ENCODE peak calls at places on chromosomes 5 and 9, in ten cellular contexts. E, U, F, Q, T, N, W, M, Z and Y are unnamed samples. For H3K36me3, the result is how much of the 10 kb centered on the place peaks cover.

GRCh38 chr5:63500242-63500641 is 462.0 kb downstream of the HTR1A start:
- DNase-seq in F (no peak), Q (no peak), M (no peak), W (no peak), N (no peak), E (no peak), U (no peak), Z (no peak), T (no peak), Y (no peak)

GRCh38 chr5:101728933-101729332 is 567.2 kb downstream of the SLCO4C1 start:
- DNase-seq in T (no peak), U (no peak), Z (no peak), E (no peak), F (no peak), Q (no peak), N (no peak), M (peak), W (no peak), Y (no peak)

GRCh38 chr5:54845567-54845941 is 139.8 kb downstream of the ESM1 start:
- DNase-seq in F (peak), W (no peak), T (no peak), Q (no peak), Z (no peak), U (no peak), M (no peak), N (no peak), E (no peak), Y (peak)

GRCh38 chr9:92968081-92968480 is 20.8 kb downstream of the FGD3 start:
- DNase-seq in F (no peak), E (no peak), N (no peak), Q (no peak), M (no peak), W (no peak), Z (no peak), U (no peak), T (no peak), Y (no peak)

GRCh38 chr9:126397056-126397455 is 70.4 kb downstream of the MVB12B start:
- DNase-seq in N (no peak), F (no peak), W (no peak), E (no peak), Z (no peak), U (no peak), T (no peak), Q (no peak), M (no peak), Y (no peak)

GRCh38 chr9:94639045-94639995 is at the start of gene FBP1:
- DNase-seq in W (peak), E (no peak), U (peak), N (peak), T (peak), M (peak), F (peak), Q (no peak), Z (peak), Y (no peak)

GRCh38 chr5:66856041-66856805 is 260.0 kb downstream of the MAST4 start:
- DNase-seq in T (no peak), Z (no peak), U (no peak), M (no peak), Q (no peak), F (no peak), E (no peak), N (no peak), W (no peak), Y (no peak)

GRCh38 chr9:108271646-108272349 is 584.0 kb downstream of the ACTL7B start:
- DNase-seq in W (no peak), F (peak), E (no peak), N (peak), U (no peak), Q (no peak), T (peak), Z (no peak), M (peak), Y (peak)

GRCh38 chr5:6545770-6546690 is 86.8 kb downstream of the NSUN2 start:
- DNase-seq in Z (no peak), M (no peak), E (no peak), Q (no peak), N (no peak), F (no peak), U (no peak), W (no peak), T (no peak), Y (no peak)

GRCh38 chr9:104256031-104256709 is 162.1 kb downstream of the SMC2 start:
- DNase-seq in W (no peak), M (no peak), Q (no peak), U (no peak), Z (no peak), F (no peak), N (no peak), E (no peak), T (no peak), Y (peak)

GRCh38 chr9:69028754-69029153 is 6.8 kb upstream of the FXN start:
- DNase-seq in U (no peak), M (no peak), Q (no peak), W (no peak), Z (no peak), E (no peak), F (no peak), T (no peak), N (no peak), Y (no peak)

GRCh38 chr5:172058088-172058487 is 51.6 kb upstream of the FBXW11 start:
- DNase-seq in Z (no peak), M (no peak), W (no peak), N (no peak), T (no peak), F (no peak), Q (no peak), U (no peak), E (no peak), Y (no peak)

GRCh38 chr9:5263568-5264218 is 32.5 kb downstream of the INSL4 start:
- DNase-seq in W (no peak), M (peak), Q (no peak), T (no peak), Z (no peak), N (peak), U (no peak), F (peak), E (no peak), Y (peak)

GRCh38 chr9:5971740-5972139 is 43.7 kb downstream of the RANBP6 start:
- DNase-seq in U (no peak), Q (no peak), M (no peak), T (no peak), E (no peak), F (no peak), W (no peak), Z (no peak), N (no peak), Y (no peak)

GRCh38 chr9:128082173-128082572 is 14.1 kb downstream of the SLC25A25 start:
- DNase-seq in Z (no peak), F (no peak), U (no peak), N (no peak), M (peak), Q (no peak), T (no peak), W (no peak), E (no peak), Y (no peak)

GRCh38 chr5:119269061-119269579 is 86.7 kb upstream of the TNFAIP8 start:
- DNase-seq in W (peak), M (peak), U (peak), Q (no peak), F (peak), E (peak), Z (no peak), T (peak), N (peak), Y (peak)

GRCh38 chr9:94920439-94920951 is 194.0 kb downstream of the AOPEP start:
- DNase-seq in E (peak), W (peak), T (peak), F (peak), U (peak), N (no peak), Z (peak), M (no peak), Q (peak), Y (no peak)

GRCh38 chr9:117480251-117480650 is 65.4 kb upstream of the ASTN2 start:
- DNase-seq in U (no peak), Z (no peak), E (no peak), W (no peak), M (no peak), F (no peak), N (no peak), T (no peak), Q (no peak), Y (no peak)

GRCh38 chr9:115035872-115036612 is 81.9 kb downstream of the TNC start:
- DNase-seq in T (no peak), E (no peak), F (peak), W (no peak), Q (no peak), N (peak), M (peak), U (no peak), Z (no peak), Y (no peak)

GRCh38 chr5:122312670-122312988 is 592 bp downstream of the SNCAIP start:
- DNase-seq in F (peak), U (peak), T (no peak), Q (no peak), E (peak), Z (peak), W (no peak), M (peak), N (no peak), Y (peak)

GRCh38 chr5:180553530-180553929 is 37.8 kb downstream of the SCGB3A1 start:
- DNase-seq in W (no peak), Z (no peak), E (no peak), Q (no peak), N (no peak), U (no peak), F (no peak), T (no peak), M (no peak), Y (no peak)

GRCh38 chr5:1550287-1551076 is 26.7 kb upstream of the LPCAT1 start:
- DNase-seq in E (no peak), T (no peak), M (no peak), N (no peak), Z (no peak), Q (no peak), W (no peak), U (no peak), F (no peak), Y (peak)

GRCh38 chr5:72465601-72466563 is 41.3 kb downstream of the ZNF366 start:
- DNase-seq in U (no peak), N (no peak), T (no peak), E (no peak), Q (no peak), W (no peak), Z (no peak), M (no peak), F (no peak), Y (no peak)

GRCh38 chr5:68159251-68159951 is 56.2 kb upstream of the PIK3R1 start:
- DNase-seq in Q (no peak), U (no peak), W (no peak), N (peak), T (no peak), Z (peak), E (peak), M (no peak), F (no peak), Y (no peak)

GRCh38 chr5:95975703-95976102 is 14.1 kb upstream of the ELL2 start:
- DNase-seq in W (no peak), Q (no peak), U (no peak), Z (no peak), M (no peak), E (no peak), N (no peak), F (no peak), T (no peak), Y (no peak)

GRCh38 chr5:55934117-55934613 is 60.6 kb downstream of the IL6ST start:
- DNase-seq in M (no peak), U (no peak), N (peak), F (peak), Z (no peak), T (peak), E (no peak), Q (no peak), W (no peak), Y (no peak)

GRCh38 chr5:73654171-73654811 is 28.3 kb downstream of the ARHGEF28 start:
- DNase-seq in N (no peak), M (peak), U (no peak), E (no peak), F (peak), T (peak), Z (no peak), Q (no peak), W (no peak), Y (peak)

GRCh38 chr5:180868960-180869359 is 7.9 kb upstream of the ZFP62 start:
- DNase-seq in W (peak), Q (peak), T (peak), F (peak), E (peak), N (peak), U (peak), Z (peak), M (peak), Y (peak)

GRCh38 chr5:149545327-149545726 is 5.9 kb downstream of the CSNK1A1 start:
- DNase-seq in M (no peak), T (no peak), U (no peak), Z (no peak), F (no peak), Q (no peak), W (no peak), N (no peak), E (no peak), Y (no peak)
- H3K36me3 ChIP-seq in M (under half), T (half or more), U (half or more), Z (under half), F (under half), Q (under half), W (half or more), N (under half), E (under half), Y (half or more)

GRCh38 chr5:38404667-38405276 is 146.4 kb downstream of the EGFLAM start:
- DNase-seq in M (peak), W (no peak), F (peak), T (no peak), E (no peak), Z (no peak), Q (no peak), U (no peak), N (peak), Y (peak)
- TF ChIP-seq CTCF in M (peak), W (peak), F (peak), T (peak), E (no peak), Z (no peak), Q (no peak), U (no peak), N (peak), Y (peak)

DNA sequence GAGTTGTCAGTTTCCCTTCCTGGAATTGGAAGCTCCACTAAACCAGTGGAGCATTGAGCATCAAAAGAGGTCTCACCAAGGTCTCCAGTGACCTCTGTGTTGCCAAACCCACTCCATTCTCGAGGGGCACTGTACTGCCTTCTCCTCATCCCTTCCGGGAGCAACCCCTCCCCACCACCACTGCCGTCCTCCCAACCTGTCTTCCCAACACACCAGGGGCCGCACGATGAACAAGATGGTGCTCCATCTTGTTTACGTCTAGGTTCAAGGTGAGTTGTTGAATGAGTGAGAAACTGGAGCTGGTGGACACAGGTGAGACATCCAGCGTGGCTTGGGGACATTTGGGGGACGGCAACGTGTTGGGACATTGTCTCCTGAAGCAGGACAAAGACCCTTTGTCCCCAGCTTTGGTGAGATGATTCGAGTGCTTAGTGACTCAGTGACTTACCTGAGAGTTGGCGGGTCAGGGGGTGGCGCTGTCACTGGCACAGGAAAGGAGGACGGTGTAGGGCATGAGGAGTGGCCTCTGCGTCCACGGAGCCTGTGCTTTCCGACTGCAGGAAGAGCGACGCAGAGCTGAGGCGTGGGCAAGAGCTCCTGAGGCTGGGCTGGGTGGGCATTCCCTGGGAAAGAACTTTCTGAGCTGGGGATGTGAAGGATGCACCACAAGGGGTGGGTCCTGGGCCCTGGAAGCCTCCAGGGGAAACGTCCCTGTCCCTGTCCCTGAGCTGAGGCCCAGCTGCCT is 44.8 kb upstream of the RNU6ATAC start:
- DNase-seq in M (no peak), T (no peak), W (peak), U (peak), F (no peak), N (no peak), E (peak), Z (peak), Q (no peak), Y (no peak)
- H3K27ac ChIP-seq in M (no peak), T (no peak), W (no peak), U (peak), F (no peak), N (no peak), E (no peak), Z (peak), Q (no peak), Y (no peak)

GRCh38 chr9:36210722-36211121 is 20.0 kb downstream of the CLTA start:
- DNase-seq in Z (no peak), E (no peak), N (no peak), F (no peak), W (no peak), M (no peak), T (no peak), U (no peak), Q (no peak), Y (no peak)

GRCh38 chr9:36208521-36209253 is 18.0 kb downstream of the CLTA start:
- DNase-seq in Q (no peak), E (no peak), M (no peak), Z (no peak), U (no peak), T (no peak), N (no peak), W (no peak), F (no peak), Y (peak)

GRCh38 chr9:36213989-36214388 is 23.3 kb downstream of the CLTA start:
- DNase-seq in Z (no peak), T (no peak), F (no peak), M (no peak), N (no peak), Q (no peak), U (no peak), W (no peak), E (no peak), Y (no peak)

GRCh38 chr9:36213387-36213786 is 22.7 kb downstream of the CLTA start:
- DNase-seq in W (no peak), M (no peak), Q (no peak), N (no peak), E (no peak), T (no peak), F (no peak), U (no peak), Z (no peak), Y (no peak)

GRCh38 chr9:36211510-36211909 is 20.8 kb downstream of the CLTA start:
- DNase-seq in W (no peak), U (no peak), Z (no peak), T (no peak), N (no peak), F (no peak), E (no peak), M (no peak), Q (no peak), Y (peak)
- H3K36me3 ChIP-seq in W (half or more), U (half or more), Z (under half), T (under half), N (under half), F (under half), E (under half), M (under half), Q (under half), Y (half or more)

DNA sequence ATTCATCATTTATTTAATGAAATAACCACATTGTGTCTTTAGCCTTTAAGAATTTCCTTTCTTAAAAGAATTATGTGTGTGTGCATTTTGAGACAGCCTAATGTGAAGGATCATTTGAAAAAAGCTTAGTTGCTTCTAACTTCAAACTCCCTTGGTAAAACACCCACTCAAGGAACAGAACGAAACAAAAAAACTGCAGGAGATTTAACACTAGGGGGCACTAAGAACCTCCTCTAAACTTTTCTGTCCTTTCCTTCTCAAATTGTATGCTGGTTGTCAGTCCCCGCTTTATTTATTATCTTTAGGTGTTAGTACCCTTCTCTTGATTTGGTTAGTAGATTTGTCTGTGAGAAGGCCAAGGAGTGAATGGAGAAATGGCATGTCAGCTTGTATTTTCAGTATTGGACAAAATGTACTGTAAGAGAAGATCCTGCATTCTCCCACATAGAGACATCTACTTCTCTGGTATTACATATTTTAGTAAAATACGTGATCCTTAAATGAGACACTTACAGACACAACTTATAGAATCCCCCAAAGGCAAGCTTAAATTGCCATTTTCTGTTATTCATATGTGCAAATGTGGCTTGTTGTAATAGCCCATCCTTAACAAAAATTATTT is 229.7 kb downstream of the MRPS30 start:
- DNase-seq in F (peak), Q (no peak), W (no peak), Z (no peak), N (peak), U (no peak), M (peak), E (no peak), T (no peak), Y (no peak)
- TF ChIP-seq CTCF in F (peak), Q (peak), W (peak), Z (peak), N (peak), U (peak), M (peak), E (no peak), T (peak), Y (peak)

DNA sequence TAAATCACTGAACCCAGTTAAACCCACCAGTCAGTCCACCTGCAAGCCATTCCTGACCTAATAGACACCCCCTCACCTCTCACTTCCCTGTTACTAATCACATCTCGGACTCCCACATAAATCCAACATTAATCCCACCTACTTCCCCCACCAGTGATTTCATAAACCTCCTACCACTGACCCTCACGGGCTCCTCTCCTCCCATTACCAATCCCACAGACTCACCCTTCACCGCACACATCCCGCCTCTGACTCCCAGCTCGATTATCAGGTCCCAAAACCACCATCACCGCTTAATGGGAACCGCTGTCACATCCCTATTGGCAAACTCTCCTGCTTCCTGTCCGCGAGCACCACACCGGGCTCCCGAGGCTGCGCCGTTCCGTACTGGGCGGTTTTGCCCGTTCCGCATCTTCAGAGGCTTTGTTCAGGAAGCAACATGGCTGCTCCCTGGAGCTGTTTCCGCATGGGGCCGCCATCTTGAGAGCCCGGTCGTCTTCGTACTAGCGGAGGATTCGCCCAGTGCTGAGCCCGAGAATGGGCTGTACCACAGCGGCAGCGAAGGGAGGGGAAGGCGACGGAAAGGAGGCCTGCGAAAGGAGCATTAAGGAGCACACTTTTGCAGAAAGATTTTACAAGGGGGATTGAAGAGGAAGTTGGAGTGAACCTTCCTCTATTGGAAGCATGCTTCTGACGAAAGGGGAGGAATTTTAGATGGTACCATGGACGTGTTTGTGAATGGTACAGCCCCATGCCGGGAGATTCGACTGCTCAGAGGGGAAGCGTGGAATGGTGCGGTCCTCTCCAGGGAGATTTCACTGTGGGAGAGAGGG is at the start of gene ZNF300:
- DNase-seq in U (peak), T (peak), F (peak), M (peak), Q (peak), E (peak), W (peak), Z (peak), N (peak), Y (peak)
- H3K27ac ChIP-seq in U (peak), T (peak), F (peak), M (peak), Q (peak), E (peak), W (peak), Z (peak), N (peak), Y (peak)